ENCODE peak calls at places on chromosomes 3 and 15, in four cellular contexts. H is K562, W is keratinocyte, L is IMR-90. F is an unnamed sample. For H3K9me1 and H3K4me1, the result is how much of the 10 kb centered on the place peaks cover.

GRCh38 chr15:69973102-69973714 is 124.5 kb downstream of the TLE3 start:
- DNase-seq in W (no peak), H (peak), L (peak), F (no peak)

GRCh38 chr3:197592361-197593045 is 36.7 kb upstream of the BDH1 start:
- DNase-seq in H (peak), W (no peak), L (no peak), F (no peak)

GRCh38 chr15:33104276-33104675 is 90.2 kb downstream of the FMN1 start:
- DNase-seq in H (no peak), L (peak), W (peak), F (peak)

GRCh38 chr3:52029053-52029452 is 27.3 kb downstream of the DUSP7 start:
- DNase-seq in H (peak), L (no peak), W (no peak), F (no peak)

GRCh38 chr15:34271493-34271892 is 46.7 kb downstream of the EMC4 start:
- DNase-seq in W (no peak), H (no peak), L (peak), F (no peak)

GRCh38 chr3:113405180-113405579 is 36.1 kb downstream of the CFAP44 start:
- DNase-seq in W (no peak), H (no peak), L (peak), F (peak)

GRCh38 chr3:48633256-48633655 is 2.0 kb downstream of the SLC26A6 start:
- DNase-seq in H (no peak), W (no peak), L (no peak), F (no peak)

GRCh38 chr15:69145694-69146492 is 14.5 kb upstream of the GLCE start:
- DNase-seq in W (no peak), L (peak), H (no peak), F (no peak)

GRCh38 chr3:55488398-55489055 is 1.4 kb upstream of the WNT5A start:
- DNase-seq in L (peak), H (peak), W (no peak), F (peak)

GRCh38 chr15:63449711-63450110 is 54.7 kb upstream of the USP3 start:
- DNase-seq in W (no peak), H (no peak), L (no peak), F (no peak)
- H3K9me1 ChIP-seq in W (under half), H (under half), L (under half), F (under half)

GRCh38 chr3:16987141-16987540 is 102.4 kb downstream of the PLCL2 start:
- DNase-seq in W (no peak), H (no peak), L (no peak), F (no peak)
- H3K4me1 ChIP-seq in W (under half), H (under half), L (under half), F (under half)

GRCh38 chr3:121979246-121979645 is 42.8 kb downstream of the ILDR1 start:
- DNase-seq in H (no peak), L (no peak), W (no peak), F (no peak)

GRCh38 chr3:121976727-121977126 is 45.3 kb downstream of the ILDR1 start:
- DNase-seq in L (no peak), W (no peak), H (no peak), F (no peak)

GRCh38 chr3:121979734-121980449 is 42.2 kb downstream of the ILDR1 start:
- DNase-seq in L (no peak), H (no peak), W (no peak), F (no peak)

GRCh38 chr3:121981473-121981872 is 40.6 kb downstream of the ILDR1 start:
- DNase-seq in H (no peak), W (no peak), L (no peak), F (no peak)

GRCh38 chr3:121980450-121980796 is 41.6 kb downstream of the ILDR1 start:
- DNase-seq in W (no peak), L (no peak), H (no peak), F (no peak)
- H3K9me1 ChIP-seq in W (under half), L (under half), H (under half), F (under half)

GRCh38 chr15:67836955-67837354 is 2.9 kb downstream of the RNU6-1 start:
- DNase-seq in H (no peak), W (no peak), L (no peak), F (no peak)

GRCh38 chr15:67834593-67835348 is 5.1 kb downstream of the RNU6-1 start:
- DNase-seq in W (no peak), L (no peak), H (no peak), F (no peak)

GRCh38 chr15:67836477-67836876 is 3.4 kb downstream of the RNU6-1 start:
- DNase-seq in H (peak), W (no peak), L (peak), F (peak)

GRCh38 chr15:67835349-67836133 is 4.3 kb downstream of the RNU6-1 start:
- DNase-seq in H (no peak), L (no peak), W (no peak), F (no peak)

GRCh38 chr15:67836134-67836455 is 3.8 kb downstream of the RNU6-1 start:
- DNase-seq in L (no peak), H (no peak), W (no peak), F (no peak)
- H3K4me1 ChIP-seq in L (under half), H (under half), W (under half), F (under half)

GRCh38 chr3:15633766-15634588 is 32.4 kb downstream of the BTD start:
- DNase-seq in L (peak), H (no peak), W (no peak), F (peak)
- H3K9me1 ChIP-seq in L (under half), H (under half), W (under half), F (under half)

GRCh38 chr3:108132727-108133373 is 42.0 kb upstream of the CD47 start:
- DNase-seq in W (no peak), L (peak), H (no peak), F (peak)
- H3K4me1 ChIP-seq in W (under half), L (under half), H (under half), F (under half)

GRCh38 chr3:9062570-9062969 is 99.3 kb upstream of the RAD18 start:
- DNase-seq in W (no peak), L (no peak), H (no peak), F (no peak)
- H3K9me1 ChIP-seq in W (under half), L (under half), H (under half), F (under half)

GRCh38 chr3:50354850-50355249 is 4.2 kb downstream of the CYB561D2 start:
- DNase-seq in L (no peak), H (no peak), W (no peak), F (no peak)

GRCh38 chr3:50354186-50354764 is 3.6 kb downstream of the CYB561D2 start:
- DNase-seq in H (no peak), L (no peak), W (no peak), F (no peak)

GRCh38 chr3:50351318-50351687 is 641 bp downstream of the CYB561D2 start:
- DNase-seq in H (no peak), L (no peak), W (no peak), F (no peak)

GRCh38 chr3:50352762-50353161 is 2.1 kb downstream of the CYB561D2 start:
- DNase-seq in L (peak), W (no peak), H (no peak), F (no peak)

DNA sequence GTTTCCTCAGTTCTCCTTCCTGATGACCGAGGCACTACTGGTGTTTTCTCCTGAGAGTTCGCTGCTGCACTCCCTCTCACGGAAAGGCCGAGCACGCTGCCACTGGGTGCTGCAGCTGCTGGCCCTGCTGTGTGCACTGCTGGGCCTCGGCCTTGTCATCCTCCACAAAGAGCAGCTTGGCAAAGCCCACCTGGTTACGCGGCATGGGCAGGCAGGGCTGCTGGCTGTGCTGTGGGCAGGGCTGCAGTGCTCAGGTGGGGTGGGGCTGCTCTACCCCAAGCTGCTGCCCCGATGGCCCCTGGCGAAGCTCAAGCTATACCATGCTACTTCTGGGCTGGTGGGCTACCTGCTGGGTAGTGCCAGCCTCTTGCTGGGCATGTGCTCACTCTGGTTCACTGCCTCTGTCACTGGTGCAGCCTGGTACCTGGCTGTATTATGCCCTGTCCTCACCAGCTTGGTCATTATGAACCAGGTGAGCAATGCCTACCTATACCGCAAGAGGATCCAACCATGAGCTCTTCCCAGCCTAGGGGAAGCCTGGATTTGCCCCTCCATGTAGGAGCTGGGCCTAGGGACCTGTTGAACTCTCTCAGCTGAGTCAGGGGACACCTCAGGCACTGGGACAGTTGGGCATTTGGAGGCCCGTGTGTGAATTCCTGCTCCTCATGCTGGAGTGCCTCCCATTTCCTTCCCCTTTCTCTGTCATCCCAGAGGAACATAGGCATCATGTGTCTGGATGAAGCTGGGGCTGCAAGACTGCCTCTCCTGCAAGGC is 2.8 kb downstream of the CYB561D2 start:
- DNase-seq in H (no peak), L (no peak), W (no peak), F (no peak)
- H3K4me1 ChIP-seq in H (half or more), L (under half), W (under half), F (under half)

F was measured in endothelial cell of umbilical vein.